ENCODE peak calls at places on chromosomes 1 and 21, in seven cellular contexts. X is CD8-positive, alpha-beta T cell; A is aorta; B is neuronal stem cell; V is Caco-2; O is IMR-90; T is lower leg skin. K is an unnamed sample.

GRCh38 chr1:77405186-77405585 is 123.4 kb downstream of the AK5 start:
- DNase-seq in X (no peak), A (no peak), B (no peak), V (no peak), O (no peak), T (no peak), K (no peak)

GRCh38 chr1:39692152-39693064 is 1.2 kb upstream of the HPCAL4 start:
- DNase-seq in X (peak), A (no peak), B (no peak), V (no peak), O (no peak), T (no peak), K (no peak)

GRCh38 chr1:37159102-37159501 is 124.8 kb upstream of the GRIK3 start:
- DNase-seq in X (no peak), A (no peak), B (no peak), V (no peak), O (no peak), T (no peak), K (no peak)

GRCh38 chr1:207893737-207894582 is 17.0 kb downstream of the CD34 start:
- DNase-seq in X (no peak), A (no peak), B (no peak), V (no peak), O (no peak), T (no peak), K (no peak)

GRCh38 chr21:31670065-31670464 is 10.6 kb downstream of the SOD1 start:
- DNase-seq in X (no peak), A (no peak), B (no peak), V (no peak), O (no peak), T (no peak), K (no peak)

GRCh38 chr1:43049487-43049886 is 90.8 kb upstream of the SLC2A1 start:
- DNase-seq in X (no peak), A (no peak), B (no peak), V (no peak), O (peak), T (no peak), K (no peak)

GRCh38 chr1:78831731-78832360 is 174.7 kb downstream of the ADGRL4 start:
- DNase-seq in X (no peak), A (no peak), B (no peak), V (no peak), O (peak), T (no peak), K (no peak)

GRCh38 chr1:6962956-6963915 is 178.0 kb downstream of the CAMTA1 start:
- DNase-seq in X (no peak), A (peak), B (peak), V (no peak), O (no peak), T (peak), K (peak)

GRCh38 chr21:38448619-38449186 is 49.6 kb downstream of the ERG start:
- DNase-seq in X (no peak), A (no peak), B (peak), V (no peak), O (no peak), T (no peak), K (no peak)

GRCh38 chr1:187516874-187517273 is 688.1 kb downstream of the PLA2G4A start:
- DNase-seq in X (no peak), A (no peak), B (no peak), V (no peak), O (no peak), T (no peak), K (no peak)

GRCh38 chr1:230794431-230794830 is 47.2 kb downstream of the CAPN9 start:
- DNase-seq in X (no peak), A (no peak), B (no peak), V (no peak), O (no peak), T (no peak), K (no peak)

GRCh38 chr1:30982937-30983336 is 74.4 kb upstream of the SDC3 start:
- DNase-seq in X (no peak), A (no peak), B (no peak), V (no peak), O (peak), T (peak), K (no peak)

GRCh38 chr1:155253797-155254196 is 1.5 kb downstream of the ENTREP3 start:
- DNase-seq in X (no peak), A (no peak), B (no peak), V (no peak), O (peak), T (no peak), K (peak)
- H3K4me3 ChIP-seq in X (no peak), A (no peak), B (peak), V (no peak), O (peak), T (no peak), K (peak)

GRCh38 chr1:173355281-173356031 is 121.7 kb upstream of the PRDX6 start:
- DNase-seq in X (no peak), A (no peak), B (no peak), V (no peak), O (no peak), T (no peak), K (no peak)
- H3K4me3 ChIP-seq in X (no peak), A (no peak), B (no peak), V (no peak), O (no peak), T (no peak), K (no peak)

DNA sequence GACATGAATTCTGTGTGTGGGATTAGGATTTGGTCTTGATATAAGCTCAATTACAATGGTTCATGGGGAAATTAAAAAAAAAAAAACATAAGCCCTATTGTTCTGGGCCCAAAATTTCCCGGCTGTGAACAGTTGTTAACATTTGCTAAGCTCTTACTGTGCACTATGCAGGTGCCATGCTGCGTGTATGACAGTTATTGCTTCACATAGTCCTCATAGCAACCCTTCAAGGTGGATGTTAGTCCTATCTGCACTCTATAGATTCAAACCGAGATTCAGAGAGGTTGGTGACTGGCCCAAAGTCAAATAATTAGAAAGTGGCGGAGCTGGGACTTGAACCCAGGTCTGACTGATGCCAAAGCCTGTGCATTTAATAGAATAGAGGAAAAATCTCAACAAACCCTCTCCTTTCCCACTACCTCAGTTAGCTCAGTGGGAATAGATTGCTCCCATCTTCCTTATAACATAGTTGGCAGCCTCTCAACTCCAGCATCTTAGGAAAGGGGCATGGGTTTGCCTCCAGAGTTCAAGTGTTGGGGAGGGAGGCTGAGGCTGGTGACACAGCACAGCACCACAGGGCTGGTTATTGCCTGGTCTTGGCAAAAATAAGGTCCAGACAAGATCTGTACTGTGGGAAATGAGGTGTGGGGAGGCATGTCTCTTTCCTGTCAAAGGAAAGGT is 55.0 kb upstream of the GCLM start:
- DNase-seq in X (no peak), A (no peak), B (no peak), V (no peak), O (no peak), T (no peak), K (no peak)
- H3K4me3 ChIP-seq in X (no peak), A (no peak), B (no peak), V (no peak), O (no peak), T (no peak), K (peak)

GRCh38 chr1:19480282-19480681 is 5.1 kb downstream of the CAPZB start:
- DNase-seq in X (no peak), A (no peak), B (no peak), V (no peak), O (no peak), T (no peak), K (no peak)
- H3K4me3 ChIP-seq in X (no peak), A (no peak), B (no peak), V (no peak), O (no peak), T (no peak), K (no peak)

GRCh38 chr1:112141301-112141700 is 151.8 kb upstream of the KCND3 start:
- DNase-seq in X (no peak), A (no peak), B (no peak), V (no peak), O (no peak), T (no peak), K (no peak)

GRCh38 chr1:112144738-112145426 is 155.4 kb upstream of the KCND3 start:
- DNase-seq in X (no peak), A (no peak), B (no peak), V (no peak), O (no peak), T (no peak), K (no peak)

GRCh38 chr1:112140743-112141142 is 151.3 kb upstream of the KCND3 start:
- DNase-seq in X (no peak), A (no peak), B (no peak), V (no peak), O (no peak), T (no peak), K (no peak)

GRCh38 chr1:112143871-112144441 is 154.5 kb upstream of the KCND3 start:
- DNase-seq in X (no peak), A (no peak), B (no peak), V (no peak), O (no peak), T (no peak), K (no peak)

GRCh38 chr1:112141923-112142322 is 152.5 kb upstream of the KCND3 start:
- DNase-seq in X (no peak), A (no peak), B (no peak), V (no peak), O (no peak), T (no peak), K (no peak)
- H3K4me3 ChIP-seq in X (no peak), A (no peak), B (no peak), V (no peak), O (no peak), T (no peak), K (no peak)

DNA sequence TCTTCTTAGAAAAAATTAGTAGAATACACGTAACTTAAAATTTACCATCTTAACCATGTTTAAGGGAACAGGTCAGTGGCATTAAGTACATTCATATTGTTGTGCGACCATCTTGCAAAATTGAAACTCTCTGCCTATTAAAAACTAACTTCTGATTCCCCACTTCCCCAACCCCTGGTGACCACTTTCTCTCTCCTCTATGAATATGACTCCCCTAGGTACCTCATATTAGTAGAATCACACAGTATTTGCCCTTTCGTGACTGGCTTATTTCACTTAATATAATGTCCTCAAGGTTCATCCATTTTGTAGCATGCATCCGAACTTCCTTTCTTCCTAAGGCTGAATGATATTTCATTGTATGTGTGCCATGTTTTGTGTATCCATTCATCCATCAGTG is 15.1 kb upstream of the TARBP1 start:
- DNase-seq in X (no peak), A (no peak), B (no peak), V (no peak), O (no peak), T (no peak), K (no peak)
- H3K4me3 ChIP-seq in X (no peak), A (no peak), B (no peak), V (no peak), O (no peak), T (no peak), K (no peak)

GRCh38 chr1:205926636-205927035 is 16.6 kb downstream of the SLC26A9 start:
- DNase-seq in X (no peak), A (no peak), B (no peak), V (no peak), O (no peak), T (no peak), K (no peak)

GRCh38 chr1:205927676-205928075 is 15.6 kb downstream of the SLC26A9 start:
- DNase-seq in X (no peak), A (peak), B (no peak), V (no peak), O (no peak), T (no peak), K (no peak)

GRCh38 chr1:205926213-205926612 is 17.0 kb downstream of the SLC26A9 start:
- DNase-seq in X (no peak), A (peak), B (no peak), V (no peak), O (no peak), T (no peak), K (no peak)

GRCh38 chr1:205928256-205928655 is 15.0 kb downstream of the SLC26A9 start:
- DNase-seq in X (no peak), A (peak), B (no peak), V (no peak), O (no peak), T (no peak), K (no peak)

DNA sequence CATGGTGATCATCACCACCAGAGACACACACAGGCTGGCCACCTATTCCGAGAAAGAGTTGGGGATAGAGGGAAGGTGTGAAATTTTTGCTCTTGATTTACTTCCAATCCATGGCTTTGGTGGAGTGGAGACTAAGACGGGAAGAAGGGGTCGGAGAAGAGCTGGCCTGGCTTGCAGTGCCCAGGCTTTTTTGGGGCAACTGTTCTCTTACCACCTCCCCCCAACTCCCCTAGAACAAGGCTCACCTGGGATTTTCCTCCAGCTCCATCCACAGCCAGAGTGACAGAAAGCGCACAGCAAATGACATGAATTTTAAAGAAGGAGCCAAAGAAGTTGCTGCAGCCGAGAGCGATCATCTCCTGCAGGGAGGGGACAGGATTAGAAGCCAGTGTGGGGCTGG is 16.0 kb downstream of the SLC26A9 start:
- DNase-seq in X (no peak), A (peak), B (no peak), V (no peak), O (no peak), T (no peak), K (no peak)
- H3K4me3 ChIP-seq in X (no peak), A (no peak), B (no peak), V (no peak), O (no peak), T (no peak), K (no peak)

GRCh38 chr1:1628656-1629429 is 3.1 kb upstream of the MMP23B start:
- DNase-seq in X (peak), A (peak), B (no peak), V (no peak), O (no peak), T (no peak), K (peak)

GRCh38 chr1:1630191-1630964 is 1.6 kb upstream of the MMP23B start:
- DNase-seq in X (peak), A (peak), B (no peak), V (no peak), O (no peak), T (peak), K (peak)

GRCh38 chr1:1627842-1628655 is 3.9 kb upstream of the MMP23B start:
- DNase-seq in X (no peak), A (peak), B (no peak), V (no peak), O (no peak), T (no peak), K (peak)

GRCh38 chr1:1630965-1631792 is 794 bp upstream of the MMP23B start:
- DNase-seq in X (peak), A (peak), B (no peak), V (no peak), O (no peak), T (no peak), K (peak)

DNA sequence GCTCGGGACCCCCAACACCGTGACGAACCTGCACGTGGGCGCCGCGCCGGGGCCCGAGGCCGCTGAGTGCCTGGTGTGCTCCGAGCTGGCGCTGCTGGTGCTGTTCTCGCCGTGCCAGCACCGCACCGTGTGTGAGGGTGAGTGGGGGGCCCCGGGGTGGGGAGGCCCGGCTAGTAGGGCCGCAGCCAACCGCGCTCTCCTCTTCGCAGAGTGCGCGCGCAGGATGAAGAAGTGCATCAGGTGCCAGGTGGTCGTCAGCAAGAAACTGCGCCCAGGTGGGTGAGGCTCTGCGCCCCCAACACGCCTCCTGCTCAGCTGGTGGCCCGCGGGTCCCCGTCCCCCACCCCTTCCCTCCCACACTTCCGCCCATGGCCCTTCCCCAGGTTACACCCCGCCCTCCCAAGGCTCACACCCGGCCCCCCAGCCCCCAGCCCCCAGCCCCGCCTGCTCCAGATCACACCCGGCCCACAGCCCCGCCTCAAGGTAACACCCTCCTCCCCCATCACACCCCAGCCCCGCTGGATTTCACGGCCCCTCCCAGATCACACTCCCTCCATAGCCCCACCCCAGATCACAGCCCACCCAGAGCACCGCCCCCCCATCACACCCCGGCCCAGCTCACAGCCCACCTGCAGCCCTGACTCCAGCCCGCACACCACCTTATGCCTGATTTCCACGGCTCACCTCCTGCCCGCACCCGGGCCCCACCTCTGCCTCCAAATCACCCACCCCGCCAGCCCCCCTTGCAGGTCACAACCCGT is 2.4 kb upstream of the MMP23B start:
- DNase-seq in X (peak), A (peak), B (no peak), V (no peak), O (no peak), T (no peak), K (peak)
- H3K4me3 ChIP-seq in X (peak), A (no peak), B (no peak), V (no peak), O (no peak), T (no peak), K (no peak)

GRCh38 chr1:15705184-15705566 is 21.1 kb downstream of the PLEKHM2 start:
- DNase-seq in X (no peak), A (no peak), B (no peak), V (no peak), O (no peak), T (no peak), K (no peak)

GRCh38 chr1:15707239-15707940 is 23.3 kb downstream of the PLEKHM2 start:
- DNase-seq in X (no peak), A (no peak), B (no peak), V (no peak), O (no peak), T (no peak), K (no peak)

GRCh38 chr1:15709226-15709625 is 25.1 kb downstream of the PLEKHM2 start:
- DNase-seq in X (no peak), A (no peak), B (no peak), V (no peak), O (no peak), T (no peak), K (no peak)

GRCh38 chr1:15706751-15707150 is 22.6 kb downstream of the PLEKHM2 start:
- DNase-seq in X (no peak), A (no peak), B (no peak), V (no peak), O (no peak), T (no peak), K (no peak)

DNA sequence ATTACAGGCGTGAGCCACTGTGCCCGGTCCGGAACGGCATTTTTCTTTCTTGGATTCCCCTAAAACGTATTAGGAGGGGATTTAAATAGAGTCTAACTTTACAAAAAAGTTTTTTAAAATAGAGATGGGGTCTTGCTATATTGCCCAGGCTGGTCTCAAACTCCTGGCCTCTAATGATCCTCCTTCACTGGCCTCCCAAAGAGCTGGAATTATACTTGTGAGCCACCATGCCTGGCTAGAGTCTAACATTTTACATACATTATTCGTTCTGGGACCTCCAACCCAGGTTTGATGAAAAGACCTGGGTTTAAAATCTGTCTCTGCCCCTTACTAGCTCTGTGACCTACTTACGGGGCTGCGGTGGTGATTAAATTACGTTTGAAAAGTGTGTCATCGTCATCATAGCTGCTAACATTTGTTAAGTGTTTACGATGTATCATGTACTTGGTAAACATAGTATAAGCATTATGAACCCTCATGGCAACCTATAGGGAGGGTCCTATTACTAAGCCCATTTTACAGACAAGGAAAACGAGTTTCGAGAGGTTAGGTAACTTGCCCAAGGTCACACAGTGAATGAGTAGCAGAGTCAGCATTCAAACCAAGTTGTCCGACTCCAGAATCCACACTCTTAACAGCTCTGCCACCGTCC is 24.5 kb downstream of the PLEKHM2 start:
- DNase-seq in X (no peak), A (no peak), B (no peak), V (no peak), O (no peak), T (no peak), K (no peak)
- H3K4me3 ChIP-seq in X (no peak), A (no peak), B (no peak), V (no peak), O (no peak), T (no peak), K (no peak)

DNA sequence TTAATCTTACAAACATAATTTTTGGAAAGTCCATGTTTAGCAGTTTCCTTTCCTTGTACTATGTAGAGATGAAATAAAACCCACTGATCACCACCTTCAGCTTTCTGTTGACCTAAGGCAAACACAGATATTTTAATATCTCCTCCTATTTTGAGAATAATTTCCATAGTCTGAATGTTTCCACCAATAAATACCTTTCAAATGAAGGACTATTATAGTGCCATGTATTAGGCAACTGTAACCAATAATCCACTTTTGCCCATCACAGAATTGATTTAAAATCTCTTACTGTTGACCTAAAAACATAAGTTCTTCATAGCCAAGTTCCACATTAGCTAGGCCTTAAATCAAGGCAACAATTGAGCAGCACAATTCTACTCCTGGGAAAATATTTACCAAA is 1.8 kb downstream of the CDC42BPA start:
- DNase-seq in X (no peak), A (no peak), B (no peak), V (no peak), O (no peak), T (no peak), K (no peak)
- H3K4me3 ChIP-seq in X (no peak), A (peak), B (peak), V (peak), O (peak), T (no peak), K (peak)